ENCODE peak calls at places on chromosome 1, in six cellular contexts. H is T-helper 17 cell; N is C1 segment of cervical spinal cord; B is cardiac fibroblast; T is BJ; X is stimulated activated CD4-positive, alpha-beta T cell treated with anti-CD3 and anti-CD28 coated beads, Interleukin-1b, Interleukin-23, amount 100 ng/mL, for 1 hour. E is an unnamed sample.

GRCh38 chr1:156295391-156295947 is at the start of gene GLMP:
- DNase-seq in H (peak), N (peak), B (peak), T (no peak), X (no peak), E (peak)

GRCh38 chr1:166703726-166704220 is 135.5 kb upstream of the POGK start:
- DNase-seq in H (no peak), N (no peak), B (no peak), T (no peak), X (no peak), E (no peak)

GRCh38 chr1:223628233-223628632 is 37.3 kb downstream of the CAPN8 start:
- DNase-seq in H (peak), N (peak), B (peak), T (no peak), X (peak), E (peak)

GRCh38 chr1:18927082-18927653 is 24.8 kb upstream of the ALDH4A1 start:
- DNase-seq in H (no peak), N (no peak), B (no peak), T (no peak), X (no peak), E (no peak)

GRCh38 chr1:209895709-209896108 is 42.3 kb upstream of the SYT14 start:
- DNase-seq in H (no peak), N (no peak), B (peak), T (no peak), X (no peak), E (no peak)

GRCh38 chr1:66274634-66275033 is 259.3 kb upstream of the SGIP1 start:
- DNase-seq in H (no peak), N (no peak), B (no peak), T (no peak), X (no peak), E (no peak)

GRCh38 chr1:247923941-247924340 is 748 bp upstream of the OR2AJ1 start:
- DNase-seq in H (no peak), N (no peak), B (no peak), T (no peak), X (no peak), E (no peak)

GRCh38 chr1:61609040-61609439 is 115.9 kb downstream of the TM2D1 start:
- DNase-seq in H (no peak), N (no peak), B (no peak), T (no peak), X (no peak), E (no peak)

GRCh38 chr1:161052899-161053298 is 7.1 kb upstream of the USF1 start:
- DNase-seq in H (no peak), N (no peak), B (no peak), T (no peak), X (no peak), E (no peak)

GRCh38 chr1:245999697-246000637 is 507.1 kb downstream of the SMYD3 start:
- DNase-seq in H (no peak), N (no peak), B (no peak), T (no peak), X (no peak), E (no peak)

GRCh38 chr1:184035719-184036516 is 1.6 kb downstream of the COLGALT2 start:
- DNase-seq in H (no peak), N (no peak), B (no peak), T (no peak), X (no peak), E (no peak)

GRCh38 chr1:16292739-16293138 is 55.8 kb upstream of the CPLANE2 start:
- DNase-seq in H (no peak), N (no peak), B (no peak), T (no peak), X (no peak), E (no peak)

GRCh38 chr1:53482441-53483153 is 23.4 kb downstream of the DMRTB1 start:
- DNase-seq in H (no peak), N (no peak), B (no peak), T (no peak), X (no peak), E (no peak)

GRCh38 chr1:50332941-50333594 is 90.2 kb downstream of the DMRTA2 start:
- DNase-seq in H (peak), N (no peak), B (peak), T (no peak), X (peak), E (peak)

GRCh38 chr1:117561551-117561950 is 44.3 kb upstream of the TENT5C start:
- DNase-seq in H (no peak), N (no peak), B (no peak), T (no peak), X (no peak), E (no peak)

GRCh38 chr1:37131281-37131680 is 97.0 kb upstream of the GRIK3 start:
- DNase-seq in H (no peak), N (no peak), B (no peak), T (no peak), X (no peak), E (no peak)

GRCh38 chr1:43247256-43247921 is 22.4 kb upstream of the TMEM125 start:
- DNase-seq in H (no peak), N (no peak), B (no peak), T (no peak), X (no peak), E (no peak)